ENCODE peak calls at places on chromosomes 4 and X, in six cellular contexts. I, L, D, B, U and W are unnamed samples.

GRCh38 chr4:81040175-81040659 is 9.7 kb downstream of the BMP3 start:
- DNase-seq in U (peak), I (peak), B (no peak), D (no peak), L (no peak), W (no peak)

GRCh38 chr4:67885727-67886126 is 1.9 kb upstream of the TMPRSS11D start:
- DNase-seq in D (no peak), I (peak), L (no peak), B (no peak), U (no peak), W (no peak)

GRCh38 chr4:185219551-185220344 is 10.3 kb downstream of the SNX25 start:
- DNase-seq in B (no peak), L (peak), D (no peak), U (peak), I (peak), W (peak)

GRCh38 chr4:8594097-8595038 is 1.8 kb downstream of the CPZ start:
- DNase-seq in D (no peak), B (no peak), I (peak), L (peak), U (peak), W (peak)

GRCh38 chr4:36088542-36088941 is 155.8 kb downstream of the ARAP2 start:
- DNase-seq in L (no peak), B (no peak), I (no peak), D (no peak), U (no peak), W (no peak)

GRCh38 chr4:157005193-157005592 is 33.6 kb upstream of the PDGFC start:
- DNase-seq in U (no peak), B (no peak), L (no peak), I (no peak), D (no peak), W (no peak)

GRCh38 chr4:114052227-114052626 is 72.8 kb upstream of the ARSJ start:
- DNase-seq in D (no peak), L (no peak), U (no peak), I (no peak), B (no peak), W (no peak)

GRCh38 chr4:68734095-68734494 is 63.6 kb upstream of the UGT2B15 start:
- DNase-seq in L (no peak), I (no peak), D (no peak), B (no peak), U (no peak), W (no peak)

GRCh38 chrX:130057209-130057608 is 53.1 kb downstream of the ELF4 start:
- DNase-seq in U (no peak), D (no peak), L (no peak), I (no peak), B (no peak), W (no peak)

GRCh38 chr4:8580321-8581093 is at the start of gene GPR78:
- DNase-seq in L (peak), B (no peak), D (peak), U (no peak), I (peak), W (peak)

GRCh38 chr4:40046311-40046980 is 10.2 kb upstream of the N4BP2 start:
- DNase-seq in I (peak), D (no peak), B (no peak), L (peak), U (no peak), W (no peak)

GRCh38 chr4:152479428-152480026 is 56.4 kb downstream of the FBXW7 start:
- DNase-seq in B (no peak), I (peak), L (no peak), D (no peak), U (no peak), W (no peak)

GRCh38 chr4:132737344-132737743 is 411.8 kb upstream of the PCDH10 start:
- DNase-seq in L (no peak), D (no peak), B (no peak), I (no peak), U (no peak), W (no peak)
- TF ChIP-seq CTCF in L (no peak), D (no peak), B (no peak), I (no peak), U (no peak), W (no peak)

GRCh38 chr4:125317526-125317880 is 2.7 kb downstream of the FAT4 start:
- DNase-seq in D (no peak), I (peak), B (no peak), L (peak), U (no peak), W (no peak)
- TF ChIP-seq CTCF in D (no peak), I (peak), B (no peak), L (no peak), U (no peak), W (peak)

GRCh38 chr4:184100297-184100885 is 117.3 kb downstream of the ENPP6 start:
- DNase-seq in U (peak), D (no peak), I (peak), L (peak), B (no peak), W (peak)
- TF ChIP-seq CTCF in U (peak), D (peak), I (peak), L (peak), B (peak), W (peak)

DNA sequence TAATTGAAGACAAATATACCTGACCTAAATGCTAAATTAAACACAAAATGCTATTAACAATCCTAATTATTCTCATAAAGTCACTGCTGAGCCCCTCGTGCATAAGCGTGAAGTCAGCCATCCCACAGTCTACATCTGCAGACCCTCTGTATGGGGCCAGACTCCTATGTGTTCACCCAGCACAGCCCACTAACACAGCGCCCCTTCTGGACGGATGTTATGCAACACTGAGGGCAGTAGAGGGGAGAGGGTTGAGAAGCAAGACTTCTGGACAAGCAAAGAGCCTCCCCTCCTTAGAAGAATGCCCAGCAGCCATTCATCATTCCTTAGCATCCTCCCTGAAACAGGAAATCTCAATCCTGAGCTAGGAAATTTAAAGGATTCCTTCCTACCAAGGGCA is 7.9 kb downstream of the TRPC3 start:
- DNase-seq in D (no peak), I (no peak), L (no peak), U (peak), B (no peak), W (no peak)
- TF ChIP-seq CTCF in D (no peak), I (no peak), L (no peak), U (peak), B (no peak), W (peak)

DNA sequence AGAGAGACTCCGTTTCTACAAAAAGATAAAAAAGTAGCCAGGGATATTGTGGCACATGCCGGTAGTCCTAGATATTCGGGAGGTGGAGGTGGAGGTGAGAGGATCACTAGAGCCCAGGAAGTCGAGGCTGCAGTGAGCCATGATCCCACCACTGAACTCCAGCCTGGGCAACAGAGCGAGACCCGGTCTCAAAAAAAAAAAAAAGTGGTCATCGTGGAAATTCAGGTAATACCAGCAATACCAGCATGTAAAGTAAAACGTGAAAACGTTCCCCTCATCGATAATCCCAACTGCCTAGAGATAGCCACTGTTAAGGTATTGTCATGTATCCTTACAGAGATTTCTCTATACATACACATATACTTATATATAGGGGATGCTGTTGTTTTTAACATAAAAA is 1.5 kb downstream of the MAGT1 start:
- DNase-seq in L (no peak), I (no peak), U (no peak), B (no peak), D (no peak), W (no peak)
- TF ChIP-seq CTCF in L (no peak), I (no peak), U (no peak), B (no peak), D (no peak), W (no peak)

GRCh38 chr4:51859476-51860032 is 16.6 kb downstream of the DCUN1D4 start:
- DNase-seq in L (no peak), D (no peak), I (no peak), U (no peak), B (no peak), W (no peak)
- TF ChIP-seq CTCF in L (no peak), D (no peak), I (no peak), U (no peak), B (no peak), W (no peak)